ENCODE peak calls at places on chromosomes 5 and 9, in eight cellular contexts. N, V, C, X, G, E, K and Y are unnamed samples.

GRCh38 chr5:142156839-142157463 is 48.4 kb downstream of the NDFIP1 start:
- ATAC-seq in K (peak), V (no peak), E (no peak), N (no peak), C (no peak), X (peak), G (no peak), Y (no peak)

GRCh38 chr5:139246394-139246793 is 47.1 kb upstream of the MATR3 start:
- ATAC-seq in X (no peak), C (no peak), E (peak), N (peak), G (peak), V (no peak), K (peak), Y (peak)

GRCh38 chr5:31688515-31689092 is 49.7 kb downstream of the PDZD2 start:
- ATAC-seq in C (no peak), V (no peak), X (no peak), N (no peak), G (no peak), E (no peak), K (no peak), Y (no peak)

GRCh38 chr5:96064905-96065304 is 103.3 kb upstream of the ELL2 start:
- ATAC-seq in K (no peak), C (no peak), N (peak), V (no peak), E (no peak), X (no peak), G (no peak), Y (peak)

GRCh38 chr5:43140286-43140685 is 19.6 kb downstream of the ZNF131 start:
- ATAC-seq in X (no peak), G (no peak), V (no peak), K (no peak), C (no peak), N (peak), E (no peak), Y (no peak)

GRCh38 chr9:112447283-112447761 is 39.3 kb upstream of the KIAA1958 start:
- ATAC-seq in N (no peak), K (no peak), X (peak), V (peak), E (peak), G (no peak), C (no peak), Y (peak)

GRCh38 chr5:135566422-135567416 is 12.1 kb downstream of the CXCL14 start:
- ATAC-seq in C (no peak), V (no peak), X (no peak), K (no peak), E (no peak), N (no peak), G (no peak), Y (no peak)

GRCh38 chr5:109329296-109330252 is 80.2 kb downstream of the PJA2 start:
- ATAC-seq in E (peak), N (no peak), C (no peak), X (peak), G (peak), V (peak), K (peak), Y (no peak)

GRCh38 chr5:75089137-75089536 is 36.8 kb upstream of the GCNT4 start:
- ATAC-seq in C (no peak), K (no peak), G (no peak), E (peak), N (peak), V (no peak), X (no peak), Y (peak)

GRCh38 chr5:168286386-168286785 is 5.1 kb upstream of the WWC1 start:
- ATAC-seq in N (peak), G (no peak), K (no peak), X (no peak), C (no peak), E (no peak), V (no peak), Y (no peak)

GRCh38 chr9:82558855-82559615 is 503.9 kb downstream of the RASEF start:
- ATAC-seq in G (no peak), N (no peak), C (no peak), K (no peak), V (no peak), E (no peak), X (no peak), Y (no peak)

GRCh38 chr5:179256229-179257189 is 88.8 kb downstream of the ADAMTS2 start:
- ATAC-seq in C (no peak), N (no peak), K (no peak), X (no peak), V (no peak), G (no peak), E (no peak), Y (no peak)

GRCh38 chr9:130320697-130321080 is 55.1 kb downstream of the HMCN2 start:
- ATAC-seq in N (no peak), G (peak), C (no peak), K (peak), E (peak), X (peak), V (no peak), Y (peak)

GRCh38 chr5:103041071-103041676 is 78.8 kb downstream of the GIN1 start:
- ATAC-seq in X (no peak), V (peak), G (peak), E (peak), C (no peak), N (no peak), K (no peak), Y (no peak)

GRCh38 chr5:174617910-174618309 is 106.5 kb upstream of the MSX2 start:
- ATAC-seq in V (no peak), C (no peak), G (no peak), X (no peak), N (no peak), E (no peak), K (no peak), Y (no peak)

GRCh38 chr9:93098236-93098946 is 2.4 kb downstream of the CARD19 start:
- ATAC-seq in E (peak), G (peak), C (no peak), V (peak), N (peak), X (peak), K (peak), Y (peak)

GRCh38 chr9:26856413-26857032 is 36.1 kb downstream of the CAAP1 start:
- ATAC-seq in K (no peak), E (peak), X (no peak), V (no peak), N (no peak), C (no peak), G (peak), Y (peak)

GRCh38 chr5:146484714-146485391 is 31.1 kb downstream of the GPR151 start:
- ATAC-seq in V (no peak), N (no peak), X (peak), K (no peak), C (no peak), G (no peak), E (no peak), Y (no peak)

GRCh38 chr5:80269991-80270438 is 14.2 kb upstream of the SERINC5 start:
- ATAC-seq in E (no peak), V (no peak), K (no peak), N (peak), X (no peak), C (no peak), G (no peak), Y (no peak)

GRCh38 chr5:132775439-132776076 is 1.5 kb downstream of the SEPTIN8 start:
- ATAC-seq in V (no peak), E (no peak), X (no peak), N (no peak), G (peak), C (no peak), K (no peak), Y (peak)

GRCh38 chr9:2216591-2216990 is 201.4 kb downstream of the SMARCA2 start:
- ATAC-seq in N (no peak), C (no peak), X (no peak), E (peak), G (no peak), V (no peak), K (no peak), Y (no peak)

GRCh38 chr5:76714771-76715483 is 999 bp upstream of the F2R start:
- ATAC-seq in E (no peak), X (peak), C (peak), V (no peak), G (peak), N (peak), K (peak), Y (no peak)

GRCh38 chr5:177309351-177310191 is 2.1 kb downstream of the MXD3 start:
- ATAC-seq in N (peak), V (no peak), C (peak), G (peak), X (peak), K (no peak), E (peak), Y (peak)

GRCh38 chr5:27316283-27316675 is 277.9 kb upstream of the CDH9 start:
- ATAC-seq in G (no peak), C (no peak), N (no peak), X (no peak), K (no peak), V (no peak), E (peak), Y (no peak)

GRCh38 chr9:105264380-105264779 is 19.9 kb downstream of the SLC44A1 start:
- ATAC-seq in N (peak), G (peak), K (no peak), C (no peak), E (peak), V (no peak), X (peak), Y (peak)

GRCh38 chr5:89120719-89121118 is 237.7 kb upstream of the MEF2C start:
- ATAC-seq in K (peak), C (no peak), E (peak), X (peak), V (no peak), G (peak), N (no peak), Y (peak)